ENCODE peak calls at places on chromosomes 1 and 21, in eight cellular contexts. L is breast epithelium, R is adrenal gland, T is aorta, N is substantia nigra, O is osteoblast, Z is H9, H is DND-41. P is an unnamed sample.
A peak's percentile ranks its signal among the peaks of the same experiment; 100 is the strongest.

GRCh38 chr1:234125714-234126113 is 221.2 kb downstream of the SLC35F3 start:
- DNase-seq in L (no peak), N (no peak), O (no peak), R (no peak), Z (no peak), H (no peak), T (no peak), P (no peak)

GRCh38 chr1:21175670-21176581 is 771 bp downstream of the EIF4G3 start:
- DNase-seq in O (peak; percentile 90), R (peak; percentile 49), T (peak; percentile 59), N (no peak), H (peak; percentile 45), Z (peak; percentile 43), L (no peak), P (peak; percentile 6)

GRCh38 chr1:236753554-236753953 is 41.5 kb upstream of the MTR start:
- DNase-seq in N (no peak), T (no peak), R (peak; percentile 27), Z (peak; percentile 62), L (no peak), O (no peak), H (peak; percentile 16), P (no peak)

GRCh38 chr1:8563944-8564537 is 246.1 kb downstream of the SLC45A1 start:
- DNase-seq in Z (no peak), R (no peak), L (no peak), H (no peak), O (no peak), N (no peak), T (no peak), P (no peak)

GRCh38 chr1:27487927-27488522 is 1.9 kb downstream of the WASF2 start:
- DNase-seq in T (no peak), N (no peak), H (no peak), L (no peak), Z (no peak), O (no peak), R (no peak), P (no peak)

GRCh38 chr21:15809818-15810217 is 80.0 kb downstream of the USP25 start:
- DNase-seq in O (no peak), H (no peak), R (no peak), Z (no peak), N (no peak), T (no peak), L (no peak), P (peak; percentile 51)

GRCh38 chr1:151716771-151717631 is at the start of gene CELF3:
- DNase-seq in T (no peak), L (no peak), H (peak; percentile 16), O (peak; percentile 60), Z (peak; percentile 76), N (no peak), R (no peak), P (no peak)

GRCh38 chr1:3033795-3034100 is 12.5 kb downstream of the ACTRT2 start:
- DNase-seq in O (peak; percentile 60), N (no peak), L (no peak), H (no peak), T (no peak), Z (no peak), R (no peak), P (no peak)

GRCh38 chr1:230728710-230729392 is 14.9 kb upstream of the AGT start:
- DNase-seq in Z (no peak), R (no peak), L (no peak), T (no peak), N (no peak), H (no peak), O (no peak), P (no peak)

GRCh38 chr1:241997401-241997800 is 1.5 kb downstream of the MAP1LC3C start:
- DNase-seq in Z (no peak), L (no peak), T (no peak), R (no peak), N (no peak), O (no peak), H (no peak), P (no peak)

GRCh38 chr21:42115136-42115683 is 44.1 kb downstream of the UMODL1 start:
- DNase-seq in H (no peak), R (no peak), L (no peak), O (peak; percentile 59), N (no peak), Z (no peak), T (peak; percentile 28), P (no peak)

GRCh38 chr1:65952692-65953091 is 160.0 kb downstream of the PDE4B start:
- DNase-seq in N (no peak), R (no peak), T (no peak), Z (no peak), L (no peak), H (no peak), O (no peak), P (no peak)

GRCh38 chr1:2132222-2133038 is 62.1 kb downstream of the FAAP20 start:
- DNase-seq in H (no peak), L (no peak), Z (peak; percentile 79), N (no peak), R (peak; percentile 57), T (peak; percentile 56), O (peak; percentile 97), P (no peak)

GRCh38 chr1:28417441-28418277 is 48.1 kb downstream of the PHACTR4 start:
- DNase-seq in L (no peak), Z (no peak), H (peak; percentile 19), R (peak; percentile 50), T (no peak), N (no peak), O (no peak), P (peak; percentile 35)

GRCh38 chr1:200130552-200130951 is 103.0 kb downstream of the NR5A2 start:
- DNase-seq in T (no peak), O (no peak), Z (no peak), H (no peak), R (no peak), L (no peak), N (no peak), P (no peak)

GRCh38 chr1:231866392-231867331 is 240.1 kb downstream of the DISC1 start:
- DNase-seq in L (peak; percentile 60), T (peak; percentile 55), Z (peak; percentile 50), H (peak; percentile 60), N (no peak), R (peak; percentile 54), O (no peak), P (no peak)

GRCh38 chr21:45080232-45080631 is 5.9 kb downstream of the ADARB1 start:
- DNase-seq in L (no peak), R (no peak), H (no peak), T (no peak), Z (no peak), N (no peak), O (no peak), P (no peak)

GRCh38 chr21:45080639-45081414 is 6.4 kb downstream of the ADARB1 start:
- DNase-seq in Z (no peak), N (no peak), T (peak; percentile 32), O (no peak), L (no peak), R (no peak), H (peak; percentile 68), P (no peak)

GRCh38 chr21:45078371-45078770 is 4.0 kb downstream of the ADARB1 start:
- DNase-seq in L (no peak), R (no peak), T (peak; percentile 21), N (no peak), Z (peak; percentile 17), O (no peak), H (no peak), P (no peak)

GRCh38 chr21:45078877-45079281 is 4.5 kb downstream of the ADARB1 start:
- DNase-seq in R (no peak), O (peak; percentile 94), T (peak; percentile 54), H (peak; percentile 90), L (no peak), N (no peak), Z (no peak), P (no peak)

GRCh38 chr21:45079351-45079750 is 5.0 kb downstream of the ADARB1 start:
- DNase-seq in L (no peak), O (no peak), Z (peak; percentile 12), T (peak; percentile 36), N (no peak), H (peak; percentile 25), R (no peak), P (no peak)
- H3K27ac ChIP-seq in L (no peak overlapping the region), O (peak overlapping the region; percentile 39), Z (no peak overlapping the region), T (peak overlapping the region; percentile 49), N (no peak overlapping the region), H (peak overlapping the region; percentile 98), R (no peak overlapping the region), P (no peak overlapping the region)

GRCh38 chr1:184536246-184536985 is 149.6 kb downstream of the C1orf21 start:
- DNase-seq in N (no peak), T (no peak), O (peak; percentile 22), Z (no peak), R (peak; percentile 69), H (no peak), L (no peak), P (no peak)
- H3K27ac ChIP-seq in N (no peak overlapping the region), T (no peak overlapping the region), O (no peak overlapping the region), Z (no peak overlapping the region), R (peak overlapping the region; percentile 83), H (no peak overlapping the region), L (peak overlapping the region; percentile 93), P (peak overlapping the region; percentile 91)

DNA sequence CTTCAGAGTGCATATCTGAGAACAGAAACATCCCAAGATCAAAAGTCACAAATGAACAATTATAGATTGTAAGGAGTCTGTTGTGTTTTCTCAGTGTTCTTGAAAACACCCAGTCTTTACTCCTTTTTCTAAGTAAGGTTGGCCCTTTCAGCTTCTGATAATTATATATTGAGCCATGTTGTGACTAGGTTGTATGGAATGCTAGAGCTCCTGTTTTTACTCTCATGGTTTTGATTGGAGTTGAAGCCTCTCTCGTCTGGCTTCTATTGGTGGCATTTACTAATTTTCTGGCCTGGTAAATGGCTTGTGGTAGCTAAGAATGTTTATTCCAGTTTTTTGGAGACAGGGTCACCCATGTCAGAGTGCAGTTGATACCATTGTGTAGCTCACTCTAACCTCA is 84.7 kb downstream of the NDUFS5 start:
- DNase-seq in R (no peak), Z (no peak), H (no peak), T (no peak), N (no peak), O (peak; percentile 94), L (no peak), P (no peak)
- H3K27ac ChIP-seq in R (peak overlapping the region; percentile 57), Z (no peak overlapping the region), H (no peak overlapping the region), T (peak overlapping the region; percentile 83), N (no peak overlapping the region), O (peak overlapping the region; percentile 96), L (peak overlapping the region; percentile 88), P (peak overlapping the region; percentile 43)

GRCh38 chr21:39197448-39197847 is 14.2 kb upstream of the PSMG1 start:
- DNase-seq in R (no peak), L (no peak), O (no peak), N (no peak), T (no peak), H (no peak), Z (no peak), P (no peak)

GRCh38 chr21:39196310-39196709 is 13.1 kb upstream of the PSMG1 start:
- DNase-seq in R (no peak), L (no peak), T (no peak), H (no peak), N (no peak), O (no peak), Z (no peak), P (no peak)

GRCh38 chr21:39193380-39193779 is 10.1 kb upstream of the PSMG1 start:
- DNase-seq in H (no peak), T (no peak), O (no peak), Z (no peak), N (no peak), L (no peak), R (no peak), P (no peak)

GRCh38 chr21:39196838-39197237 is 13.6 kb upstream of the PSMG1 start:
- DNase-seq in H (no peak), L (no peak), T (no peak), Z (no peak), N (no peak), R (no peak), O (no peak), P (no peak)
- H3K27ac ChIP-seq in H (no peak overlapping the region), L (no peak overlapping the region), T (no peak overlapping the region), Z (no peak overlapping the region), N (no peak overlapping the region), R (no peak overlapping the region), O (no peak overlapping the region), P (no peak overlapping the region)

GRCh38 chr21:37450385-37451044 is 83.9 kb downstream of the DYRK1A start:
- DNase-seq in R (no peak), H (no peak), O (peak; percentile 29), T (no peak), Z (no peak), N (no peak), L (no peak), P (no peak)
- H3K27ac ChIP-seq in R (no peak overlapping the region), H (no peak overlapping the region), O (peak overlapping the region; percentile 71), T (no peak overlapping the region), Z (no peak overlapping the region), N (no peak overlapping the region), L (no peak overlapping the region), P (peak overlapping the region; percentile 20)